ENCODE peak calls at places on chromosomes 6 and 20, in four cellular contexts. D is GM23248, H is astrocyte, U is HCT116. G is an unnamed sample.

GRCh38 chr6:7467007-7467897 is 74.2 kb upstream of the DSP start:
- DNase-seq in D (peak), H (peak), U (no peak), G (no peak)

GRCh38 chr20:62317167-62317655 is 14.4 kb downstream of the ADRM1 start:
- DNase-seq in H (no peak), D (no peak), U (no peak), G (no peak)

GRCh38 chr6:89508755-89509563 is 76.0 kb downstream of the ANKRD6 start:
- DNase-seq in H (no peak), D (no peak), U (no peak), G (no peak)

GRCh38 chr6:76818451-76818850 is 644.8 kb downstream of the HTR1B start:
- DNase-seq in H (no peak), D (no peak), U (no peak), G (no peak)

GRCh38 chr20:47043076-47043475 is 148.4 kb downstream of the EYA2 start:
- DNase-seq in U (no peak), H (no peak), D (no peak), G (no peak)

GRCh38 chr6:5478380-5478779 is 217.1 kb downstream of the FARS2 start:
- DNase-seq in D (no peak), U (no peak), H (no peak), G (no peak)

GRCh38 chr20:64176548-64177419 is 12.5 kb downstream of the MYT1 start:
- DNase-seq in U (no peak), D (no peak), H (no peak), G (no peak)

GRCh38 chr6:20811112-20811746 is 277.0 kb downstream of the CDKAL1 start:
- DNase-seq in D (peak), U (peak), H (peak), G (peak)

DNA sequence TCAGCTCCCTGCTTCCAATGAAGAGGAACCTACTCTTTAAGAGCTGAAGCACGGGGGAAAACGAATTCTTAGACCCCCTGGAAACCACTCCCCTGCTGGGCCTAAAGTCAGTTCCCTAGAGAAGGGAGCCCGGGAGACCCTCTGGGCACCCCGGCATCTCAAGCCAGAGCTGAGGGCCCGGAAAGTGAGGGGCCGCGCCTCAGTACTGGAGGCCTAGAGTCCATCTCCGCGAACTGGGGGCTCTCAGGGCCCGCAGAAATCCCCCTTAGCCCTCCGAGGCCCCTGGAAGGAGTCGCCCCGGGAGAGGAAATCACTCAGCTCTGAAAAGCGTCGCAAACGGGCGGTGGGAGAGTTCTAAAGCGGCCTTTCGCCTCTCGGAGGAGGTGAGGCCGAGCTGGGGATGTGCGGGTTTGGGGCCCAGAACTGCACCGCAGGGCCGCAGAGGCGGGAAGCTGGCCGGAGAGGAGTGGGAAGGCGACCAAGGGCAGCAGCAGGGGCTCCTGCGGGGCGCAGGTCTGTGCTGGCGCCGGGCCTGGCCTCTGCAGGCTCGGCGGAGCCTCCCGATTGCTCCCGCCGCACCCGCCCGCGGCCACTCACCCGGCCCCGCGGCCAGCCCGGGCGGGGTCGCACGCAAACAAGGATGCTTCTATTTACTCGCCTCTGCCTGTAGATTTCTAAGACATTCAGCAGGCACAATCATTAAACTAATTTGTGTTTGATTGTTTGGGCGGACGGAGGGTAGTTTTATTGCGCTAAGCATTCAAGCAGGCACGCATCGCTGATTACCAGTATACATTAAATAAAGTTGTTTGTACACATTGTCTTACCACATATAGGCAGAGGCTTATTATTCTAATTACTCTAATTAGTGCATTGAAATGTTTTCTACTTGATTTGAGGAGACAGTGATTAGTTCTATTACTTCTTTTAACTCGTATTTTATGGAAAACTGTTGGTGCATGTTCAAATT is 9.2 kb downstream of the POU3F2 start:
- DNase-seq in U (no peak), D (no peak), H (peak), G (no peak)
- TF ChIP-seq EZH2 in U (no peak), D (no peak), H (peak), G (peak)

GRCh38 chr20:38601216-38602184 is at the start of gene ARHGAP40:
- DNase-seq in H (peak), U (peak), D (peak), G (peak)
- H3K9ac ChIP-seq in H (no peak), U (peak), D (no peak), G (no peak)

GRCh38 chr6:41372526-41373366 is 37.3 kb downstream of the NCR2 start:
- DNase-seq in H (no peak), U (no peak), D (no peak), G (no peak)

GRCh38 chr6:41374618-41375590 is 39.5 kb downstream of the NCR2 start:
- DNase-seq in U (no peak), H (no peak), D (peak), G (no peak)

GRCh38 chr6:41375598-41376151 is 40.3 kb downstream of the NCR2 start:
- DNase-seq in U (no peak), H (no peak), D (no peak), G (no peak)

GRCh38 chr6:41373367-41373918 is 38.0 kb downstream of the NCR2 start:
- DNase-seq in H (no peak), D (no peak), U (no peak), G (no peak)

DNA sequence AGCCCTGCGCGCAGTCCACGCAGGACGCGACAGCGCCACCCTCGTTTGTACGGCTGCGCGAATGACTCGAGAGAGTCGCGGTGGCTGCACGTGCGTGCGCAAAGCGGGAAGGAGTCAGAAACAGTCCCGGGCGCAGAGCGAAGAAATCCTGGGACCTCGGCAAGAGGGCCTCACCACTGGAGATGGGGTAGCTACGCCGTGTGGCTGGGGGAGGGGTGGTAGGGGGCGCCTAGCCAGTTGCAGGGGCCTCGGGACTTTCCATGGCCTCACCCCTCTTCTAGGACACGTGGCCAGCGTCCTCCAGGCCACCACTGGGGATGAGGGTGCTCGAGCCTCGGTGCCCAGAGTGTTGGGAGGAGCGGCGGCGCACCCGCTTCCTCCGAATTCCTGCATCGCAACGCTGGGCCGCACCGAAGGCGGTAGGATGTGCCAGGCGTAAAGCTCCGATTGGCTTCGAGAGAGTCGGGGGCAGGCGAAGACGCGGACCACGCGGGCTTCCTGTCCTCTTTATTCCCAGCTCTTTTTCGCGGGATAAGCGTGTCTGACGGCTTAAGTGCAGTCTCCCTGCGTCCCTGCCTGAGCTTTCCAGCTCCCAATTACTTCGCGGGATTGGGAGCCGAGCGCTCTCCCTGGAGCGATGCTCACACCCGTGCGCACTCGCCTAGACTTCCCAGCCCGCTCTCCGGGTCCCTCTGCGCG is 38.7 kb downstream of the NCR2 start:
- DNase-seq in D (peak), U (no peak), H (no peak), G (no peak)
- TF ChIP-seq EZH2 in D (peak), U (no peak), H (peak), G (no peak)

GRCh38 chr20:3166338-3166912 is 6.8 kb upstream of the FASTKD5 start:
- DNase-seq in D (no peak), H (no peak), U (no peak), G (no peak)

GRCh38 chr20:3168829-3169590 is 4.3 kb downstream of the LZTS3 start:
- DNase-seq in H (no peak), D (no peak), U (no peak), G (no peak)

GRCh38 chr20:3166913-3167342 is 6.4 kb downstream of the LZTS3 start:
- DNase-seq in H (no peak), D (no peak), U (no peak), G (no peak)

GRCh38 chr20:3167738-3168078 is 5.6 kb downstream of the LZTS3 start:
- DNase-seq in H (no peak), D (no peak), U (no peak), G (no peak)

DNA sequence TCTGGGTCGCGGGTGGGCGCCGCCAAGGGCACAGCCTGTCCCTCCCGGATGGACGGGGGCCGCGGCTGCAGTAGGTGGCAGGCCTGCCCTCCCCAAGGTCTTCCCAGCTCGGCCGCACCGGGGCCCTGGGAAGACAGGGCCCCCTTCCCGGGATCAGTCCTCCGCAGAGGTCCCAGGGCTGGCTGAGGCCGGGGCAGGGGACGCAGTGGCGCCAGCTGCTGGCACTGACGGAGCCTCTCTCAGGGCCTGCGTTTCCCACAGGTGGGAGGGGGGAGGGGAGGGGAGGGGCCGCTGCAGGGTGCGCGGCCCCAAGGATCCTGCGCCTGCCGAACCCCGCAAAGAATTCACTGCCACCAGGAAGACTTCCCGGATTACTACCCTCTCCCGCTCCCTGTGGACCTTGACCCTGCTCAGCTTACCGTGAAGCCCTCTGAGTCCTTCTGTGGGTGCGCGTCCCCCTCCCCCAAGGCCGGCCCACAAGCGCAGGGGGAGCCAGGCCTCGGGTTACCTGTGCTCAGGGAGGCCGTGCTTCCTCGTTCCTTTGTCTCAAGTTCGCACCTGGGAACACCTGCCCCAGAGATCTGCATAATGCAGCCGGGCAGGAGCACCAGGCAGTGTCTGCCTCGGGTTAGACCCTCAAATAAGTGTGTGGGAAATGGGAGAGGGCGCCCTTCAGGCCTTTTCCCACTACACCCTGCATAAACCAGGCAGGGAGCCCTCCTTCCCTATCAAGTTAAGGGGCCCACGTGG is 5.1 kb downstream of the LZTS3 start:
- DNase-seq in D (no peak), U (no peak), H (no peak), G (no peak)
- H3K9ac ChIP-seq in D (no peak), U (no peak), H (no peak), G (no peak)

GRCh38 chr6:26157150-26157837 is 70.1 kb downstream of the HFE start:
- DNase-seq in D (peak), H (no peak), U (no peak), G (no peak)
- TF ChIP-seq EZH2 in D (no peak), H (no peak), U (no peak), G (no peak)

DNA sequence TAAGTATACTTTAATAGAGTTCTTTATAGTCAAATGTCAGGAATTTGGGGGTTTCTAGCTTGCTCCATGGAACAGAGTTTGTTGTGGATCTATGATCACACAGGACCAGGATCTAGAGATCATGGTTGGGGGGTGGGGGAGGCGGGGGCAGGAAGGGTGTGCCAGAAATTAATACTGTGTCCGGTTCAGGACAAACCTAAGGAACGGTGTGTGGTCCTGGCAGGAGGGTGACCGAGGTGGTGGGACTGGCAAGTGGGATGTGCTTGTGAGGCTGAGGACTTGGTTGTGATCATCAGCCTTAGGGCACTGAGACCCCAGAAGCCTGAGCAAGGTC is 27.9 kb downstream of the GSTA3 start:
- DNase-seq in U (no peak), H (no peak), D (no peak), G (no peak)
- H3K9ac ChIP-seq in U (peak), H (no peak), D (peak), G (no peak)

GRCh38 chr20:58888103-58888502 is 35.6 kb downstream of the GNAS start:
- DNase-seq in D (no peak), U (no peak), H (no peak), G (no peak)

GRCh38 chr20:58888521-58889333 is 36.2 kb downstream of the GNAS start:
- DNase-seq in D (peak), H (peak), U (no peak), G (peak)

GRCh38 chr20:58890454-58891075 is 38.0 kb downstream of the GNAS start:
- DNase-seq in D (peak), H (peak), U (no peak), G (peak)

GRCh38 chr20:58890073-58890453 is 37.5 kb downstream of the GNAS start:
- DNase-seq in U (no peak), D (no peak), H (no peak), G (peak)

DNA sequence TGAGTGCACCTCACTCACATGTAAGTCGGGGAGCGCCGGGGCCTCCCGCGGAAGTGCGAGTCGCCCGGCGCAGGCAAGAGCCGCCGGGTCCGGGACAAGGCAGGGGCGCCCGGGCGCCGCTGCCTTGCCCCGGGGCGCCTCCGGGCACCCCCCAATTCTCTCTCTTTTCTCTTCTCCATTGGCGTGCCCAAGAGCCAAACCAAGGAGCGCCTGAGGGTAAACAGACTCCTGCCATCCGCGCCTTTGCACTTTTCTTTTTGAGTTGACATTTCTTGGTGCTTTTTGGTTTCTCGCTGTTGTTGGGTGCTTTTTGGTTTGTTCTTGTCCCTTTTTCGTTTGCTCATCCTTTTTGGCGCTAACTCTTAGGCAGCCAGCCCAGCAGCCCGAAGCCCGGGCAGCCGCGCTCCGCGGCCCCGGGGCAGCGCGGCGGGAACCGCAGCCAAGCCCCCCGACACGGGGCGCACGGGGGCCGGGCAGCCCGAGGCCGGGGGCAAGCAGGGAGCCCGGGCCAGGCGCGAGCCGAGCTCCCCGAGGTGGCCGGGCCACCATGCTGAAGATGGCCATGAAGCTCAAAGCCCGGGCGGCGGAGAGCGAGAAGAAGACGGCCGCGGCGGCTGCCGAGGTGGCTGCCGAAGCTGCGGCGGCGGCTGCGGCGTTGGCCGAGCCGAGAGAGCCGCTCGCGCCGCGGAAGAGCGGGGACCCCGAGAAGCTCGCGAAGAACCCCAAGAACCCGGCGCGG is 37.0 kb downstream of the GNAS start:
- DNase-seq in U (no peak), H (no peak), D (peak), G (no peak)
- TF ChIP-seq EZH2 in U (no peak), H (no peak), D (no peak), G (no peak)

GRCh38 chr6:159691963-159692287 is 1.1 kb downstream of the SOD2 start:
- DNase-seq in H (no peak), U (no peak), D (peak), G (no peak)
- H3K9ac ChIP-seq in H (peak), U (peak), D (peak), G (peak)

GRCh38 chr20:22566876-22567658 is 17.3 kb downstream of the FOXA2 start:
- DNase-seq in D (no peak), H (no peak), U (no peak), G (no peak)
- TF ChIP-seq EZH2 in D (peak), H (no peak), U (no peak), G (peak)

G was measured in mammary epithelial cell.